ENCODE peak calls at places on chromosomes 2 and 18, in five cellular contexts. M is GM23248; H is effector memory CD4-positive, alpha-beta T cell; Z is IMR-90; J is CD8-positive, alpha-beta memory T cell. U is an unnamed sample.

GRCh38 chr2:136920652-136921333 is 155.4 kb downstream of the THSD7B start:
- DNase-seq in M (no peak), H (no peak), Z (no peak), J (no peak), U (no peak)

GRCh38 chr2:233270366-233270765 is 18.9 kb downstream of the ATG16L1 start:
- DNase-seq in M (no peak), H (no peak), Z (no peak), J (no peak), U (no peak)

GRCh38 chr2:100018794-100019193 is 123.6 kb downstream of the AFF3 start:
- DNase-seq in M (peak; percentile 77), H (no peak), Z (peak; percentile 91), J (no peak), U (no peak)

GRCh38 chr2:196066794-196067382 is 1.7 kb downstream of the DNAH7 start:
- DNase-seq in M (peak; percentile 65), H (no peak), Z (peak; percentile 35), J (no peak), U (no peak)

GRCh38 chr2:191202209-191202721 is 42.9 kb upstream of the MYO1B start:
- DNase-seq in M (peak; percentile 87), H (no peak), Z (peak; percentile 89), J (no peak), U (no peak)

GRCh38 chr2:126399001-126399400 is 257.0 kb upstream of the GYPC start:
- DNase-seq in M (no peak), H (no peak), Z (no peak), J (no peak), U (peak; percentile 16)

GRCh38 chr2:218369374-218369773 is 12.7 kb upstream of the SLC11A1 start:
- DNase-seq in M (no peak), H (no peak), Z (no peak), J (no peak), U (no peak)

GRCh38 chr18:77100751-77101355 is 31.7 kb downstream of the MBP start:
- DNase-seq in M (peak; percentile 7), H (peak; percentile 41), Z (no peak), J (peak; percentile 61), U (no peak)

GRCh38 chr2:85390941-85391669 is 19.1 kb downstream of the CAPG start:
- DNase-seq in M (peak; percentile 64), H (peak; percentile 39), Z (peak; percentile 23), J (peak; percentile 73), U (peak; percentile 48)

GRCh38 chr18:12391487-12392136 is 14.6 kb upstream of the AFG3L2 start:
- DNase-seq in M (peak; percentile 90), H (no peak), Z (peak; percentile 75), J (peak; percentile 64), U (peak; percentile 54)

GRCh38 chr2:205885492-205886099 is 200.4 kb downstream of the INO80D start:
- DNase-seq in M (peak; percentile 85), H (peak; percentile 5), Z (peak; percentile 72), J (peak; percentile 50), U (peak; percentile 86)

GRCh38 chr2:233007739-233008138 is 5.3 kb downstream of the NGEF start:
- DNase-seq in M (no peak), H (no peak), Z (no peak), J (no peak), U (no peak)

GRCh38 chr2:17757321-17757720 is 3.4 kb downstream of the GEN1 start:
- DNase-seq in M (peak; percentile 59), H (no peak), Z (peak; percentile 20), J (no peak), U (no peak)

GRCh38 chr18:58088723-58089074 is 44.7 kb downstream of the NEDD4L start:
- DNase-seq in M (no peak), H (no peak), Z (no peak), J (no peak), U (peak; percentile 59)

GRCh38 chr2:17661460-17661859 is 92.2 kb downstream of the SMC6 start:
- DNase-seq in M (peak; percentile 36), H (no peak), Z (no peak), J (no peak), U (no peak)

GRCh38 chr18:30903566-30903965 is 139.0 kb downstream of the DSC3 start:
- DNase-seq in M (peak; percentile 0), H (no peak), Z (no peak), J (no peak), U (no peak)

GRCh38 chr2:192159215-192159614 is 35.5 kb downstream of the TMEFF2 start:
- DNase-seq in M (peak; percentile 20), H (no peak), Z (peak; percentile 2), J (no peak), U (no peak)

GRCh38 chr2:8535821-8536685 is 145.8 kb upstream of the ID2 start:
- DNase-seq in M (peak; percentile 54), H (no peak), Z (no peak), J (no peak), U (peak; percentile 23)

GRCh38 chr2:230893881-230894781 is 29.4 kb downstream of the ITM2C start:
- DNase-seq in M (peak; percentile 26), H (no peak), Z (no peak), J (no peak), U (no peak)

GRCh38 chr2:232365621-232366321 is 12.8 kb upstream of the ALPP start:
- DNase-seq in M (peak; percentile 60), H (no peak), Z (peak; percentile 21), J (peak; percentile 41), U (peak; percentile 64)

GRCh38 chr2:239519081-239519920 is 118.5 kb upstream of the HDAC4 start:
- DNase-seq in M (no peak), H (no peak), Z (no peak), J (no peak), U (no peak)

GRCh38 chr2:55885129-55885943 is 38.2 kb downstream of the EFEMP1 start:
- DNase-seq in M (peak; percentile 90), H (no peak), Z (peak; percentile 96), J (no peak), U (no peak)

GRCh38 chr2:200026312-200026711 is 70.9 kb downstream of the MAIP1 start:
- DNase-seq in M (no peak), H (no peak), Z (no peak), J (no peak), U (no peak)

GRCh38 chr2:148813603-148814065 is 61.4 kb upstream of the KIF5C start:
- DNase-seq in M (no peak), H (peak; percentile 57), Z (no peak), J (peak; percentile 90), U (no peak)

GRCh38 chr2:96116424-96116878 is at the start of gene ADRA2B:
- DNase-seq in M (peak; percentile 45), H (peak; percentile 71), Z (no peak), J (peak; percentile 80), U (peak; percentile 83)

GRCh38 chr18:57561728-57562423 is 24.6 kb downstream of the FECH start:
- DNase-seq in M (peak; percentile 59), H (no peak), Z (peak; percentile 55), J (no peak), U (peak; percentile 29)

GRCh38 chr2:36975306-36975705 is 9.0 kb upstream of the STRN start:
- DNase-seq in M (no peak), H (no peak), Z (no peak), J (no peak), U (no peak)

GRCh38 chr2:120530781-120531180 is 184.8 kb downstream of the INHBB start:
- DNase-seq in M (no peak), H (no peak), Z (no peak), J (no peak), U (no peak)

GRCh38 chr2:46362667-46363012 is 65.4 kb downstream of the EPAS1 start:
- DNase-seq in M (peak; percentile 17), H (no peak), Z (peak; percentile 24), J (no peak), U (no peak)

GRCh38 chr2:70381821-70382220 is 80.0 kb upstream of the FAM136A start:
- DNase-seq in M (peak; percentile 89), H (no peak), Z (peak; percentile 45), J (no peak), U (no peak)

GRCh38 chr2:138763971-138764370 is 16.2 kb downstream of the NXPH2 start:
- DNase-seq in M (no peak), H (no peak), Z (no peak), J (no peak), U (no peak)

GRCh38 chr2:238974510-238975166 is 126.8 kb downstream of the TWIST2 start:
- DNase-seq in M (peak; percentile 89), H (no peak), Z (peak; percentile 92), J (no peak), U (no peak)

GRCh38 chr2:113847144-113847543 is 42.7 kb upstream of the ACTR3 start:
- DNase-seq in M (peak; percentile 87), H (no peak), Z (peak; percentile 45), J (no peak), U (no peak)

DNA sequence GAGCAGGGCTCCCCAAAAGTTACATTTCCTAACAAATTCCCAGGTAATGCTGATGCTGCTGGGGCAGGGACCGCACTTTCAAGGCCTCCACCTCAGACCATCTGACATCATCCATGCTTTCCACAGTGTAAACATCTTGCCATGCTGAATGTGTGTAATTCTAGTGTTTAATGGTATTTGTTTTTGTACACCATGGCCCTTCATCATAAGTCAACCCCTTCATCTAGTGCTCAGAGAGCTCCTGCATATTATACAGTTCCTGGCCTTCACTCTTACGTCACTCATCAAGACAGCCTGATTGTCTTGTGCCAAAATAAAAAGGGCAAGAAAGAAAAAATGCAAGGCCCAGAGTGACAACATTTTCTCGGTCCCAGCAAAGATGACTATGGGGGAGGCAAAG is 77.5 kb upstream of the ZFP36L2 start:
- DNase-seq in M (no peak), H (no peak), Z (no peak), J (no peak), U (no peak)
- H3K4me1 ChIP-seq in M (peaks cover 12% of the 10 kb centered on the region), H (no peaks in the 10 kb centered on the region), Z (peaks cover 4% of the 10 kb centered on the region), J (no peaks in the 10 kb centered on the region), U (peaks cover 6% of the 10 kb centered on the region)

DNA sequence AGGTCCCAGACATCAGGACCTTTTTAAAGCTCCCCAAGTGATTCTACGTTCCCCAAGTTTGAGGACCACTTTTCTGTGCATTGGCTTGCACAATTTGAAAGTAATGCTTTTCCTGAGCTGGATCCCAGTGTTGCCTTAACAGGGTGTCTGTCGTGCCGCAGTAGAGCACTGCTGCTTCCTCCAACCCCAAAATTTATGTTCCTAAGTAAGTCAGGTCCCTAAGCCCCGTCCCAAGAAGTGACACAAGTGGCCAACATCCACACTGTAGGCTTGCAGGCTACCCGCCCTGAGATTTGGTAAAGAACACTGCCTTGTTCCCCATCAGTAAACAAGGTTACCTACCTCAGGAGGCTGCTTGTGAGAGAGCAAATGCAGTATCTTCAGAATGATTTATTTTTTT is 2.0 kb downstream of the SFT2D3 start:
- DNase-seq in M (no peak), H (no peak), Z (no peak), J (no peak), U (no peak)
- H3K4me3 ChIP-seq in M (no peak overlapping the region), H (no peak overlapping the region), Z (no peak overlapping the region), J (no peak overlapping the region), U (no peak overlapping the region)

DNA sequence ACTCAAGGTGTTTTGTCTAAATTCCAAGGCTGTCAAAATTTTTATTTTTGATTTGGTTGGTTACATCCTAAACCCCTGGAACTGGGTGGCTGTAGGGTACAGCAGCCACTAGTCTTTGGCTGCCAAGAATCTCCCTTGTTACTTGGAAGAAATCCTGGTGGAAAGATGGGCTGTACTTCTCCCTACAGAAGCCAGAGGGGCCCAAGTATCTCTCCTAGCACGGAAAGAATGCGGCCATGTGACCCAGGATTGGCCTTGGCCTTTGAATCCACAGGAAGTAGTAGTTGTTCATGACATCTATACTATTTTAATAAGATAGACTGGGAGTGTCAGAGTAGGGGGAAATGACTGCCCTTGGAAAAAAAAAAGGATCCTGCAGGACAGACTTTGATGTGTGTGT is 54.4 kb upstream of the MYO3B start:
- DNase-seq in M (no peak), H (no peak), Z (peak; percentile 27), J (no peak), U (peak; percentile 17)
- H3K9me3 ChIP-seq in M (no peaks in the 10 kb centered on the region), H (no peaks in the 10 kb centered on the region), Z (no peaks in the 10 kb centered on the region), J (no peaks in the 10 kb centered on the region), U (peaks cover 27% of the 10 kb centered on the region)

GRCh38 chr2:38176619-38177021 is 100.7 kb upstream of the CYP1B1 start:
- DNase-seq in M (peak; percentile 45), H (no peak), Z (peak; percentile 96), J (no peak), U (no peak)
- H3K4me1 ChIP-seq in M (peaks cover 73% of the 10 kb centered on the region), H (no peaks in the 10 kb centered on the region), Z (peaks cover 22% of the 10 kb centered on the region), J (no peaks in the 10 kb centered on the region), U (no peaks in the 10 kb centered on the region)